ENCODE peak calls at places on chromosomes 12 and 14, in six cellular contexts. J is cardiac muscle cell; L is dorsolateral prefrontal cortex; O is GM10248; A is stimulated activated CD8-positive, alpha-beta memory T cell treated with anti-CD3 and anti-CD28 coated beads, Interleukin-2, amount 100 ng/mL, for 1 hour; P is activated T-cell treated with anti-CD3 and anti-CD28 coated beads, Interleukin-2, amount 50 U/mL, for 24 hours. Z is an unnamed sample.

GRCh38 chr12:71876400-71876799 is 36.8 kb downstream of the TBC1D15 start:
- DNase-seq in A (no peak), L (no peak), O (no peak), P (no peak), J (no peak), Z (no peak)

GRCh38 chr14:101223561-101224162 is 320.1 kb upstream of the RTL1 start:
- DNase-seq in J (no peak), P (peak), A (no peak), L (no peak), O (no peak), Z (no peak)

GRCh38 chr12:65643171-65643570 is 181.1 kb upstream of the HMGA2 start:
- DNase-seq in O (no peak), L (no peak), P (no peak), A (no peak), J (no peak), Z (no peak)

GRCh38 chr12:122875590-122876220 is 20.2 kb downstream of the VPS37B start:
- DNase-seq in A (no peak), L (peak), O (peak), J (no peak), P (peak), Z (no peak)

GRCh38 chr12:64083285-64084210 is 138.5 kb downstream of the KICS2 start:
- DNase-seq in J (no peak), P (no peak), A (no peak), O (no peak), L (peak), Z (no peak)

GRCh38 chr14:25048170-25049126 is 1.5 kb downstream of the STXBP6 start:
- DNase-seq in P (no peak), O (no peak), A (no peak), J (no peak), L (peak), Z (no peak)

GRCh38 chr12:22879203-22879602 is 254.2 kb downstream of the ETNK1 start:
- DNase-seq in J (peak), O (no peak), A (no peak), P (no peak), L (no peak), Z (no peak)

GRCh38 chr14:99009875-99010274 is 262.1 kb downstream of the BCL11B start:
- DNase-seq in L (no peak), J (no peak), A (no peak), O (no peak), P (no peak), Z (no peak)

GRCh38 chr12:37546206-37546605 is 770.4 kb upstream of the ALG10B start:
- DNase-seq in A (no peak), L (no peak), O (no peak), J (no peak), P (no peak), Z (no peak)

GRCh38 chr12:61610143-61610542 is 650.1 kb upstream of the USP15 start:
- DNase-seq in L (no peak), O (no peak), A (no peak), J (no peak), P (no peak), Z (no peak)

GRCh38 chr12:68406134-68406576 is 74.0 kb upstream of the MDM1 start:
- DNase-seq in O (no peak), J (no peak), L (peak), A (no peak), P (no peak), Z (no peak)

GRCh38 chr14:91219505-91220389 is 24.8 kb downstream of the GPR68 start:
- DNase-seq in A (no peak), L (no peak), O (no peak), J (no peak), P (no peak), Z (no peak)

GRCh38 chr12:128316981-128317526 is 50.1 kb downstream of the TMEM132C start:
- DNase-seq in P (no peak), O (no peak), L (no peak), A (no peak), J (no peak), Z (no peak)

GRCh38 chr14:26204954-26205479 is 392.8 kb downstream of the NOVA1 start:
- DNase-seq in L (peak), J (peak), A (no peak), O (no peak), P (no peak), Z (no peak)

GRCh38 chr12:6294533-6295186 is 15.8 kb upstream of the PLEKHG6 start:
- DNase-seq in J (no peak), P (no peak), L (no peak), O (no peak), A (no peak), Z (no peak)

GRCh38 chr12:38713294-38713693 is 192.1 kb downstream of the CPNE8 start:
- DNase-seq in J (no peak), P (no peak), A (no peak), O (no peak), L (no peak), Z (no peak)

GRCh38 chr12:89935850-89936249 is 227.2 kb upstream of the ATP2B1 start:
- DNase-seq in L (no peak), J (no peak), O (no peak), A (no peak), P (no peak), Z (no peak)

GRCh38 chr12:46217686-46218508 is 50.9 kb downstream of the SLC38A1 start:
- DNase-seq in L (no peak), O (peak), P (no peak), A (peak), J (no peak), Z (no peak)

GRCh38 chr14:95313246-95313645 is 6.5 kb downstream of the CLMN start:
- DNase-seq in J (no peak), P (no peak), O (no peak), A (no peak), L (no peak), Z (no peak)

GRCh38 chr12:47910486-47910885 is 5.7 kb upstream of the VDR start:
- DNase-seq in P (no peak), A (no peak), O (no peak), J (no peak), L (no peak), Z (no peak)

GRCh38 chr12:84875241-84875640 is 37.4 kb downstream of the SLC6A15 start:
- DNase-seq in P (no peak), A (no peak), J (no peak), L (no peak), O (no peak), Z (no peak)

GRCh38 chr14:86296173-86296572 is 766.2 kb downstream of the FLRT2 start:
- DNase-seq in A (no peak), P (no peak), O (no peak), L (no peak), J (no peak), Z (peak)

Z was measured in NCI-H1436.